ENCODE peak calls at places on chromosome 12, in ten cellular contexts. P, X, F, K, Y, E, D, A, Z and V are unnamed samples.
A peak's percentile ranks its signal among the peaks of the same experiment; 100 is the strongest.

GRCh38 chr12:8065991-8066594 is at the start of gene C3AR1:
- DNase-seq in P (peak; percentile 74), X (peak; percentile 69), F (no peak), K (peak; percentile 82), Y (no peak), E (peak; percentile 51), D (peak; percentile 71), A (peak; percentile 58), Z (no peak), V (no peak)

GRCh38 chr12:1519642-1520041 is 74.7 kb downstream of the FBXL14 start:
- DNase-seq in P (no peak), X (no peak), F (no peak), K (no peak), Y (no peak), E (no peak), D (peak; percentile 29), A (no peak), Z (no peak), V (no peak)

GRCh38 chr12:19517583-19517982 is 78.3 kb downstream of the AEBP2 start:
- DNase-seq in P (no peak), X (no peak), F (no peak), K (no peak), Y (no peak), E (no peak), D (peak; percentile 9), A (no peak), Z (no peak), V (no peak)

GRCh38 chr12:105332925-105333324 is 2.4 kb downstream of the C12orf75 start:
- DNase-seq in P (no peak), X (no peak), F (no peak), K (no peak), Y (no peak), E (no peak), D (peak; percentile 33), A (no peak), Z (no peak), V (no peak)

GRCh38 chr12:68971404-68971803 is 38.4 kb upstream of the CPM start:
- DNase-seq in P (no peak), X (no peak), F (no peak), K (no peak), Y (peak; percentile 19), E (peak; percentile 62), D (peak; percentile 75), A (no peak), Z (no peak), V (no peak)

GRCh38 chr12:111343181-111343580 is 25.7 kb downstream of the PHETA1 start:
- DNase-seq in P (no peak), X (no peak), F (no peak), K (no peak), Y (no peak), E (no peak), D (no peak), A (no peak), Z (no peak), V (no peak)

GRCh38 chr12:47017901-47018479 is 61.4 kb upstream of the PCED1B start:
- DNase-seq in P (no peak), X (no peak), F (no peak), K (no peak), Y (peak; percentile 85), E (no peak), D (peak; percentile 71), A (no peak), Z (no peak), V (no peak)

GRCh38 chr12:69987453-69988102 is 162.6 kb downstream of the MYRFL start:
- DNase-seq in P (peak; percentile 84), X (no peak), F (no peak), K (no peak), Y (peak; percentile 76), E (peak; percentile 80), D (peak; percentile 93), A (no peak), Z (no peak), V (no peak)

GRCh38 chr12:51926718-51927117 is 19.4 kb downstream of the ACVRL1 start:
- DNase-seq in P (peak; percentile 54), X (peak; percentile 16), F (peak; percentile 30), K (no peak), Y (peak; percentile 71), E (no peak), D (no peak), A (no peak), Z (no peak), V (no peak)

GRCh38 chr12:12903642-12904609 is 12.6 kb downstream of the GPRC5A start:
- DNase-seq in P (no peak), X (no peak), F (no peak), K (no peak), Y (no peak), E (no peak), D (no peak), A (no peak), Z (no peak), V (no peak)

GRCh38 chr12:80472912-80473500 is 29.0 kb downstream of the PTPRQ start:
- DNase-seq in P (peak; percentile 84), X (no peak), F (no peak), K (no peak), Y (peak; percentile 79), E (peak; percentile 4), D (peak; percentile 66), A (no peak), Z (peak; percentile 9), V (peak; percentile 2)

GRCh38 chr12:87274594-87275245 is 754.5 kb downstream of the C12orf50 start:
- DNase-seq in P (peak; percentile 57), X (no peak), F (no peak), K (no peak), Y (peak; percentile 42), E (no peak), D (no peak), A (no peak), Z (no peak), V (no peak)

GRCh38 chr12:52692253-52692652 is 11.1 kb downstream of the KRT77 start:
- DNase-seq in P (no peak), X (no peak), F (no peak), K (no peak), Y (peak; percentile 36), E (no peak), D (no peak), A (no peak), Z (no peak), V (no peak)

GRCh38 chr12:113056631-113057488 is at the start of gene DTX1:
- DNase-seq in P (peak; percentile 12), X (peak; percentile 27), F (peak; percentile 28), K (peak; percentile 19), Y (no peak), E (no peak), D (no peak), A (no peak), Z (no peak), V (no peak)

GRCh38 chr12:57552692-57553321 is 3.0 kb downstream of the KIF5A start:
- DNase-seq in P (no peak), X (no peak), F (no peak), K (no peak), Y (no peak), E (no peak), D (peak; percentile 78), A (no peak), Z (no peak), V (no peak)